ENCODE peak calls at places on chromosomes 4 and X, in seven cellular contexts. One of them, this sample, is unnamed.
A peak's percentile ranks its signal among the peaks of the same experiment; 100 is the strongest.

GRCh38 chr4:101279377-101279871 is 67.9 kb downstream of the PPP3CA start:
- DNase-seq in activated naive CD8-positive, alpha-beta T cell treated with anti-CD3 and anti-CD28 coated beads for 36 hours: peak; percentile 3
- DNase-seq in lung: no peak
- DNase-seq in glutamatergic neuron: no peak
- DNase-seq in neural crest cell: no peak
- DNase-seq in activated T-cell treated with anti-CD3 and anti-CD28 coated beads, Interleukin-2, amount 50 U/mL, for 72 hours: no peak
- DNase-seq in AG10803: peak; percentile 97
- DNase-seq in this sample: no peak

GRCh38 chr4:7161721-7162214 is 30.6 kb upstream of the SORCS2 start:
- DNase-seq in AG10803: peak; percentile 48
- DNase-seq in activated T-cell treated with anti-CD3 and anti-CD28 coated beads, Interleukin-2, amount 50 U/mL, for 72 hours: no peak
- DNase-seq in activated naive CD8-positive, alpha-beta T cell treated with anti-CD3 and anti-CD28 coated beads for 36 hours: no peak
- DNase-seq in neural crest cell: no peak
- DNase-seq in glutamatergic neuron: no peak
- DNase-seq in lung: no peak
- DNase-seq in this sample: no peak

GRCh38 chr4:139241086-139241783 is 38.8 kb downstream of the MGARP start:
- DNase-seq in AG10803: peak; percentile 16
- DNase-seq in neural crest cell: no peak
- DNase-seq in lung: no peak
- DNase-seq in glutamatergic neuron: no peak
- DNase-seq in activated naive CD8-positive, alpha-beta T cell treated with anti-CD3 and anti-CD28 coated beads for 36 hours: no peak
- DNase-seq in activated T-cell treated with anti-CD3 and anti-CD28 coated beads, Interleukin-2, amount 50 U/mL, for 72 hours: no peak
- DNase-seq in this sample: no peak

GRCh38 chr4:130703211-130703920 is 1607.4 kb downstream of the C4orf33 start:
- DNase-seq in neural crest cell: no peak
- DNase-seq in lung: no peak
- DNase-seq in AG10803: no peak
- DNase-seq in glutamatergic neuron: no peak
- DNase-seq in activated T-cell treated with anti-CD3 and anti-CD28 coated beads, Interleukin-2, amount 50 U/mL, for 72 hours: no peak
- DNase-seq in activated naive CD8-positive, alpha-beta T cell treated with anti-CD3 and anti-CD28 coated beads for 36 hours: no peak
- DNase-seq in this sample: no peak

GRCh38 chr4:177964061-177964460 is 521.8 kb upstream of the AGA start:
- DNase-seq in lung: no peak
- DNase-seq in activated naive CD8-positive, alpha-beta T cell treated with anti-CD3 and anti-CD28 coated beads for 36 hours: no peak
- DNase-seq in glutamatergic neuron: no peak
- DNase-seq in activated T-cell treated with anti-CD3 and anti-CD28 coated beads, Interleukin-2, amount 50 U/mL, for 72 hours: no peak
- DNase-seq in AG10803: no peak
- DNase-seq in neural crest cell: no peak
- DNase-seq in this sample: no peak

GRCh38 chr4:158193171-158193749 is 17.0 kb upstream of the TMEM144 start:
- DNase-seq in AG10803: peak; percentile 20
- DNase-seq in glutamatergic neuron: no peak
- DNase-seq in activated T-cell treated with anti-CD3 and anti-CD28 coated beads, Interleukin-2, amount 50 U/mL, for 72 hours: no peak
- DNase-seq in neural crest cell: no peak
- DNase-seq in lung: no peak
- DNase-seq in activated naive CD8-positive, alpha-beta T cell treated with anti-CD3 and anti-CD28 coated beads for 36 hours: no peak
- DNase-seq in this sample: no peak

GRCh38 chr4:168449740-168450442 is 30.4 kb downstream of the DDX60L start:
- DNase-seq in lung: no peak
- DNase-seq in AG10803: peak; percentile 39
- DNase-seq in neural crest cell: no peak
- DNase-seq in activated T-cell treated with anti-CD3 and anti-CD28 coated beads, Interleukin-2, amount 50 U/mL, for 72 hours: peak; percentile 39
- DNase-seq in glutamatergic neuron: no peak
- DNase-seq in activated naive CD8-positive, alpha-beta T cell treated with anti-CD3 and anti-CD28 coated beads for 36 hours: no peak
- DNase-seq in this sample: no peak

GRCh38 chr4:94635172-94635571 is 122.6 kb upstream of the BMPR1B start:
- DNase-seq in activated T-cell treated with anti-CD3 and anti-CD28 coated beads, Interleukin-2, amount 50 U/mL, for 72 hours: no peak
- DNase-seq in lung: no peak
- DNase-seq in neural crest cell: no peak
- DNase-seq in activated naive CD8-positive, alpha-beta T cell treated with anti-CD3 and anti-CD28 coated beads for 36 hours: no peak
- DNase-seq in glutamatergic neuron: no peak
- DNase-seq in AG10803: peak; percentile 56
- DNase-seq in this sample: no peak

GRCh38 chrX:10433296-10433965 is 187.0 kb downstream of the MID1 start:
- DNase-seq in neural crest cell: no peak
- DNase-seq in glutamatergic neuron: peak; percentile 12
- DNase-seq in activated naive CD8-positive, alpha-beta T cell treated with anti-CD3 and anti-CD28 coated beads for 36 hours: no peak
- DNase-seq in AG10803: no peak
- DNase-seq in lung: no peak
- DNase-seq in activated T-cell treated with anti-CD3 and anti-CD28 coated beads, Interleukin-2, amount 50 U/mL, for 72 hours: no peak
- DNase-seq in this sample: no peak

GRCh38 chr4:16067515-16067914 is 16.3 kb downstream of the PROM1 start:
- DNase-seq in lung: no peak
- DNase-seq in activated T-cell treated with anti-CD3 and anti-CD28 coated beads, Interleukin-2, amount 50 U/mL, for 72 hours: no peak
- DNase-seq in activated naive CD8-positive, alpha-beta T cell treated with anti-CD3 and anti-CD28 coated beads for 36 hours: no peak
- DNase-seq in AG10803: no peak
- DNase-seq in neural crest cell: no peak
- DNase-seq in glutamatergic neuron: no peak
- DNase-seq in this sample: no peak

GRCh38 chrX:9464435-9465371 is at the start of gene TBL1X:
- DNase-seq in activated T-cell treated with anti-CD3 and anti-CD28 coated beads, Interleukin-2, amount 50 U/mL, for 72 hours: peak; percentile 77
- DNase-seq in activated naive CD8-positive, alpha-beta T cell treated with anti-CD3 and anti-CD28 coated beads for 36 hours: peak; percentile 68
- DNase-seq in glutamatergic neuron: peak; percentile 60
- DNase-seq in neural crest cell: peak; percentile 44
- DNase-seq in AG10803: peak; percentile 48
- DNase-seq in lung: peak; percentile 34
- DNase-seq in this sample: no peak

GRCh38 chrX:136057567-136057966 is 72.3 kb downstream of the SLC9A6 start:
- DNase-seq in glutamatergic neuron: no peak
- DNase-seq in activated naive CD8-positive, alpha-beta T cell treated with anti-CD3 and anti-CD28 coated beads for 36 hours: no peak
- DNase-seq in lung: no peak
- DNase-seq in AG10803: no peak
- DNase-seq in neural crest cell: no peak
- DNase-seq in activated T-cell treated with anti-CD3 and anti-CD28 coated beads, Interleukin-2, amount 50 U/mL, for 72 hours: no peak
- DNase-seq in this sample: no peak

GRCh38 chr4:185638548-185639301 is 103.4 kb upstream of the PDLIM3 start:
- DNase-seq in glutamatergic neuron: peak; percentile 66
- DNase-seq in lung: no peak
- DNase-seq in activated naive CD8-positive, alpha-beta T cell treated with anti-CD3 and anti-CD28 coated beads for 36 hours: no peak
- DNase-seq in activated T-cell treated with anti-CD3 and anti-CD28 coated beads, Interleukin-2, amount 50 U/mL, for 72 hours: no peak
- DNase-seq in neural crest cell: no peak
- DNase-seq in AG10803: peak; percentile 7
- DNase-seq in this sample: no peak

GRCh38 chr4:184511156-184511555 is 36.8 kb upstream of the IRF2 start:
- DNase-seq in lung: no peak
- DNase-seq in activated naive CD8-positive, alpha-beta T cell treated with anti-CD3 and anti-CD28 coated beads for 36 hours: no peak
- DNase-seq in glutamatergic neuron: no peak
- DNase-seq in AG10803: no peak
- DNase-seq in neural crest cell: no peak
- DNase-seq in activated T-cell treated with anti-CD3 and anti-CD28 coated beads, Interleukin-2, amount 50 U/mL, for 72 hours: no peak
- DNase-seq in this sample: no peak

GRCh38 chr4:7811536-7812190 is 128.0 kb downstream of the AFAP1 start:
- DNase-seq in activated naive CD8-positive, alpha-beta T cell treated with anti-CD3 and anti-CD28 coated beads for 36 hours: no peak
- DNase-seq in neural crest cell: no peak
- DNase-seq in activated T-cell treated with anti-CD3 and anti-CD28 coated beads, Interleukin-2, amount 50 U/mL, for 72 hours: no peak
- DNase-seq in AG10803: peak; percentile 83
- DNase-seq in glutamatergic neuron: no peak
- DNase-seq in lung: peak; percentile 48
- DNase-seq in this sample: no peak

GRCh38 chr4:2251795-2252529 is 9.9 kb downstream of the MXD4 start:
- DNase-seq in activated naive CD8-positive, alpha-beta T cell treated with anti-CD3 and anti-CD28 coated beads for 36 hours: no peak
- DNase-seq in activated T-cell treated with anti-CD3 and anti-CD28 coated beads, Interleukin-2, amount 50 U/mL, for 72 hours: no peak
- DNase-seq in lung: peak; percentile 23
- DNase-seq in glutamatergic neuron: peak; percentile 10
- DNase-seq in neural crest cell: no peak
- DNase-seq in AG10803: no peak
- DNase-seq in this sample: no peak